ENCODE peak calls at places on chromosomes 11 and 22, in five cellular contexts. One of them, this sample, is unnamed.

GRCh38 chr11:23797624-23798419 is 699.0 kb upstream of the LUZP2 start:
- ATAC-seq in GM12878: no peak
- ATAC-seq in HepG2: no peak
- ATAC-seq in upper lobe of left lung: no peak
- ATAC-seq in A549: no peak
- ATAC-seq in this sample: no peak

GRCh38 chr11:74932169-74932568 is 16.7 kb downstream of the XRRA1 start:
- ATAC-seq in GM12878: no peak
- ATAC-seq in HepG2: no peak
- ATAC-seq in upper lobe of left lung: no peak
- ATAC-seq in A549: no peak
- ATAC-seq in this sample: no peak

GRCh38 chr22:39348909-39349505 is 784 bp upstream of the SYNGR1 start:
- ATAC-seq in GM12878: peak
- ATAC-seq in HepG2: no peak
- ATAC-seq in upper lobe of left lung: peak
- ATAC-seq in A549: no peak
- ATAC-seq in this sample: peak

GRCh38 chr11:2904153-2905052 is 18.8 kb upstream of the CDKN1C start:
- ATAC-seq in GM12878: no peak
- ATAC-seq in HepG2: no peak
- ATAC-seq in upper lobe of left lung: no peak
- ATAC-seq in A549: peak
- ATAC-seq in this sample: no peak

GRCh38 chr22:42214625-42215415 is 55.6 kb downstream of the TCF20 start:
- ATAC-seq in GM12878: no peak
- ATAC-seq in HepG2: no peak
- ATAC-seq in upper lobe of left lung: no peak
- ATAC-seq in A549: no peak
- ATAC-seq in this sample: no peak

GRCh38 chr11:130243816-130244215 is 70.9 kb downstream of the ZBTB44 start:
- ATAC-seq in GM12878: peak
- ATAC-seq in HepG2: no peak
- ATAC-seq in upper lobe of left lung: no peak
- ATAC-seq in A549: no peak
- ATAC-seq in this sample: no peak

GRCh38 chr22:27488456-27489224 is 312.9 kb downstream of the MN1 start:
- ATAC-seq in GM12878: no peak
- ATAC-seq in HepG2: peak
- ATAC-seq in upper lobe of left lung: no peak
- ATAC-seq in A549: peak
- ATAC-seq in this sample: no peak

GRCh38 chr11:96426356-96427103 is 36.7 kb downstream of the JRKL start:
- ATAC-seq in GM12878: peak
- ATAC-seq in HepG2: peak
- ATAC-seq in upper lobe of left lung: peak
- ATAC-seq in A549: peak
- ATAC-seq in this sample: no peak

GRCh38 chr22:45919504-45920286 is 57.3 kb downstream of the WNT7B start:
- ATAC-seq in GM12878: no peak
- ATAC-seq in HepG2: no peak
- ATAC-seq in upper lobe of left lung: peak
- ATAC-seq in A549: peak
- ATAC-seq in this sample: no peak

GRCh38 chr11:73566422-73566821 is 31.5 kb downstream of the FAM168A start:
- ATAC-seq in GM12878: no peak
- ATAC-seq in HepG2: no peak
- ATAC-seq in upper lobe of left lung: no peak
- ATAC-seq in A549: no peak
- ATAC-seq in this sample: no peak

GRCh38 chr22:25176175-25176574 is 23.5 kb upstream of the CRYBB3 start:
- ATAC-seq in GM12878: no peak
- ATAC-seq in HepG2: no peak
- ATAC-seq in upper lobe of left lung: no peak
- ATAC-seq in A549: no peak
- ATAC-seq in this sample: no peak

GRCh38 chr11:3195251-3196160 is 23.1 kb downstream of the MRGPRG start:
- ATAC-seq in GM12878: no peak
- ATAC-seq in HepG2: peak
- ATAC-seq in upper lobe of left lung: no peak
- ATAC-seq in A549: peak
- ATAC-seq in this sample: no peak

GRCh38 chr22:38041760-38042584 is 15.2 kb upstream of the PICK1 start:
- ATAC-seq in GM12878: no peak
- ATAC-seq in HepG2: no peak
- ATAC-seq in upper lobe of left lung: peak
- ATAC-seq in A549: peak
- ATAC-seq in this sample: peak

GRCh38 chr11:47099213-47099917 is 77.3 kb downstream of the ARFGAP2 start:
- ATAC-seq in GM12878: no peak
- ATAC-seq in HepG2: peak
- ATAC-seq in upper lobe of left lung: no peak
- ATAC-seq in A549: no peak
- ATAC-seq in this sample: no peak

GRCh38 chr11:36564376-36565032 is 3.3 kb upstream of the RAG1 start:
- ATAC-seq in GM12878: peak
- ATAC-seq in HepG2: peak
- ATAC-seq in upper lobe of left lung: peak
- ATAC-seq in A549: peak
- ATAC-seq in this sample: peak

GRCh38 chr22:49960967-49961600 is 512 bp downstream of the PIM3 start:
- ATAC-seq in GM12878: peak
- ATAC-seq in HepG2: no peak
- ATAC-seq in upper lobe of left lung: no peak
- ATAC-seq in A549: no peak
- ATAC-seq in this sample: no peak
- H3K27ac ChIP-seq in GM12878: peak
- H3K27ac ChIP-seq in HepG2: peak
- H3K27ac ChIP-seq in upper lobe of left lung: peak
- H3K27ac ChIP-seq in A549: peak
- H3K27ac ChIP-seq in this sample: peak

GRCh38 chr11:108664730-108665525 is at the start of gene DDX10:
- ATAC-seq in GM12878: peak
- ATAC-seq in HepG2: peak
- ATAC-seq in upper lobe of left lung: peak
- ATAC-seq in A549: peak
- ATAC-seq in this sample: peak
- TF ChIP-seq EP300 in GM12878: no peak
- TF ChIP-seq EP300 in HepG2: no peak
- TF ChIP-seq EP300 in upper lobe of left lung: no peak
- TF ChIP-seq EP300 in A549: no peak
- TF ChIP-seq EP300 in this sample: no peak

GRCh38 chr22:36528336-36528735 is 630 bp downstream of the EIF3D start:
- ATAC-seq in GM12878: peak
- ATAC-seq in HepG2: peak
- ATAC-seq in upper lobe of left lung: peak
- ATAC-seq in A549: peak
- ATAC-seq in this sample: no peak
- H3K27ac ChIP-seq in GM12878: peak
- H3K27ac ChIP-seq in HepG2: peak
- H3K27ac ChIP-seq in upper lobe of left lung: peak
- H3K27ac ChIP-seq in A549: peak
- H3K27ac ChIP-seq in this sample: peak

GRCh38 chr11:115503886-115504278 is 333 bp downstream of the CADM1 start:
- ATAC-seq in GM12878: no peak
- ATAC-seq in HepG2: peak
- ATAC-seq in upper lobe of left lung: peak
- ATAC-seq in A549: peak
- ATAC-seq in this sample: peak

GRCh38 chr11:115503083-115503885 is 931 bp downstream of the CADM1 start:
- ATAC-seq in GM12878: peak
- ATAC-seq in HepG2: peak
- ATAC-seq in upper lobe of left lung: peak
- ATAC-seq in A549: peak
- ATAC-seq in this sample: peak

GRCh38 chr11:115502636-115503082 is 1.6 kb downstream of the CADM1 start:
- ATAC-seq in GM12878: peak
- ATAC-seq in HepG2: peak
- ATAC-seq in upper lobe of left lung: no peak
- ATAC-seq in A549: no peak
- ATAC-seq in this sample: no peak

GRCh38 chr11:115505165-115505564 is 950 bp upstream of the CADM1 start:
- ATAC-seq in GM12878: no peak
- ATAC-seq in HepG2: no peak
- ATAC-seq in upper lobe of left lung: no peak
- ATAC-seq in A549: no peak
- ATAC-seq in this sample: no peak

DNA sequence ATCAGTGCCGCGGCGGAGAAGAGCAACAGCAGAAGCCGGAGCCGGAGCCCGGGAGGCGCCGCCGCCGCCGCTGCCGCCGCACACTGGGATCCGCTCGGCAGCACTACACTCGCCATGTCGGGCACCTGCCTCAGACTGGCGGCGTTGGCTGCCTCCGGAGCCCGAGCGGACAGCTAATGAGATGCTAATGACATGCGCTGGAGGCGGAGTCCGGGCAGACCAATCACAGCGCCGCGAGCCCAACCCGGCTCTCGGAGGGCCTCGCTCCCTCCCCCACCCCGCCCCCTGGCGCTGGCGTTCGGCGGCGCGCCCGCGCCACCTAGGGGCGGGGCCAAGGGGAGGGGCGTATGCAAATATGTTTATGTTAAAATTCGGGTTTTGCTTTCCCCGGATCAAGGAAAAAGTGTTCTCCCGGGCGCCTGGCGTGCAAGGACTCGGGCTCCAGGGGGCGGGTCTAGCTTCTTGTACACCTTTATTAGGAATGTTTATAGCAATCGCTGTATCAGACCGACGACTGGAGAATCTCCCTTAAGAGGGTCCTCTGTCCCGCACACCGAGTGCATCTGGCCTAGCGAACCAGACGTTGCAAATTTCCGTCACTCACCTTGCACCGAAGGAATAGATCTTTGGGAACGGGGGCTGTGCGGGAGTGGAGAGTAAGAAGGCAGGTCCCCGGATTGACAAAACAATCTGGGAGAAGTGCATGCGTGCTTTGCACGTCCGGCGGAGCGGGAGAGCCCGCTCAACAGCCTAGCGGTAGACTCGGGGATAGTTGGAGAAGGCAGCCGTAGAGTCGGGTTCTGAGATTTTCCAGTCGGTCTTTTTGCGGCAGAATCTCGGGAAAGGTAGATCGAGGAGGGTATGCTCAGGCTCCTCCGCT is at the start of gene CADM1:
- ATAC-seq in GM12878: no peak
- ATAC-seq in HepG2: peak
- ATAC-seq in upper lobe of left lung: peak
- ATAC-seq in A549: peak
- ATAC-seq in this sample: peak
- TF ChIP-seq EP300 in GM12878: no peak
- TF ChIP-seq EP300 in HepG2: no peak
- TF ChIP-seq EP300 in upper lobe of left lung: no peak
- TF ChIP-seq EP300 in A549: no peak
- TF ChIP-seq EP300 in this sample: no peak

GRCh38 chr22:49658902-49659280 is 168.8 kb downstream of the BRD1 start:
- ATAC-seq in GM12878: no peak
- ATAC-seq in HepG2: no peak
- ATAC-seq in upper lobe of left lung: no peak
- ATAC-seq in A549: no peak
- ATAC-seq in this sample: no peak

GRCh38 chr22:49656291-49656851 is 171.3 kb downstream of the BRD1 start:
- ATAC-seq in GM12878: peak
- ATAC-seq in HepG2: no peak
- ATAC-seq in upper lobe of left lung: no peak
- ATAC-seq in A549: no peak
- ATAC-seq in this sample: no peak

GRCh38 chr22:49657275-49657973 is 170.2 kb downstream of the BRD1 start:
- ATAC-seq in GM12878: peak
- ATAC-seq in HepG2: no peak
- ATAC-seq in upper lobe of left lung: peak
- ATAC-seq in A549: no peak
- ATAC-seq in this sample: peak

GRCh38 chr22:49659281-49659923 is 168.3 kb downstream of the BRD1 start:
- ATAC-seq in GM12878: no peak
- ATAC-seq in HepG2: no peak
- ATAC-seq in upper lobe of left lung: no peak
- ATAC-seq in A549: no peak
- ATAC-seq in this sample: no peak

DNA sequence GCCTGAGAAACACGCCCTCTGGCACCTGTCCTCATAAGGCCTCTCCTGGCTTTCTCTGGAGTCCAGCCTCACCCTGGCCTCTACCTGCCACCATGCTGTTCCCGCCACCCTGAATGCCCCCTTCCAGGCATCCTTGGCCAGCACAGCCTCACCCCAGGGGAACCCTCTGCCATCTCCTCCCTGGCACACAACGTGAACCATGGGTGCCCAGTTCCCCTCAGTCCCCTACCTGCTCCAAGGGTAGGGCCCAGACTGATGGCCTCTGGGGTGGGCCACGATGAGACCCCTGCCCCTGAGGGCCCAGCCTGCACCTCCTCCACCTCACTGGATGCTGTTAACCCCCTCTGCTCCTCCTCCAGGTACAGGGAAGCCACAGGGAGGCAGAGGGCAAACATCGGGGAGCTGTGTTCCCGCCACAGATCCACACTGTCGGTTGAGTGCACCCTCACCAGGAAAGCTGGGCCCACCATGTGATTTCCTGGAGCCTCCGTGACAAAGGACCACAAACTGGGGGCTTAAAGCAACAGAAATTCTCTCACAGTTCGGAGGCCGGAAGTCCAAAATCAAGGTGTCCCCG is 169.6 kb downstream of the BRD1 start:
- ATAC-seq in GM12878: no peak
- ATAC-seq in HepG2: no peak
- ATAC-seq in upper lobe of left lung: no peak
- ATAC-seq in A549: no peak
- ATAC-seq in this sample: no peak
- H3K27ac ChIP-seq in GM12878: no peak
- H3K27ac ChIP-seq in HepG2: no peak
- H3K27ac ChIP-seq in upper lobe of left lung: peak
- H3K27ac ChIP-seq in A549: no peak
- H3K27ac ChIP-seq in this sample: no peak

DNA sequence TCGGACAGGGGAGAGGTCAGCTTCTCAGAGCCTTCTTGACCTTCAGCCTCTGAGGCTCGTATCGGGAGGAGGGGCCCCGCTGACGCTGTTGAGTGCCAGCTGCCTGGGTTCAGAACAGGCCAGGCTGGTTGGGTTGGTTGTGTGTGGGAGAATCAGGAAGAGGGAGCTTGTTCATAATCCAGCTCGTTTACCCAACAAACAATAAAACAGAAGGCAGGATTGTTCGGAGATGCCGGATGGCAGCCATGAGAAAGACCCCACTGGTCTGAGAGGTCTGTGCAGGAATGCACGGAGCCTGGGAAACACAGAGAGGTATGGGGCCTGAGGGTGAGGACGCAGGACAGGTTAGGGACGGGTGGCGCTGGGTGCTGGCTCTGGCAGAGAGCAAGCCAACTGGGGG is 31.6 kb upstream of the SHANK2 start:
- ATAC-seq in GM12878: no peak
- ATAC-seq in HepG2: peak
- ATAC-seq in upper lobe of left lung: peak
- ATAC-seq in A549: no peak
- ATAC-seq in this sample: no peak
- TF ChIP-seq EP300 in GM12878: no peak
- TF ChIP-seq EP300 in HepG2: no peak
- TF ChIP-seq EP300 in upper lobe of left lung: no peak
- TF ChIP-seq EP300 in A549: no peak
- TF ChIP-seq EP300 in this sample: no peak